ENCODE peak calls at places on chromosomes 2 and 18, in six cellular contexts. One of them, this sample, is unnamed.

GRCh38 chr2:241040081-241040803 is 41.8 kb downstream of the SNED1 start:
- DNase-seq in transverse colon: no peak
- DNase-seq in fibroblast of lung: no peak
- DNase-seq in upper lobe of right lung: no peak
- DNase-seq in Karpas-422: no peak
- DNase-seq in AG10803: no peak
- DNase-seq in this sample: peak

GRCh38 chr18:41936471-41937134 is 18.4 kb upstream of the PIK3C3 start:
- DNase-seq in upper lobe of right lung: no peak
- DNase-seq in fibroblast of lung: no peak
- DNase-seq in Karpas-422: no peak
- DNase-seq in transverse colon: no peak
- DNase-seq in AG10803: no peak
- DNase-seq in this sample: no peak

GRCh38 chr2:141348481-141348880 is 782.3 kb downstream of the LRP1B start:
- DNase-seq in Karpas-422: no peak
- DNase-seq in transverse colon: no peak
- DNase-seq in AG10803: peak
- DNase-seq in upper lobe of right lung: no peak
- DNase-seq in fibroblast of lung: peak
- DNase-seq in this sample: no peak

GRCh38 chr2:174681099-174681982 is 82.9 kb downstream of the CHRNA1 start:
- DNase-seq in upper lobe of right lung: no peak
- DNase-seq in AG10803: peak
- DNase-seq in Karpas-422: no peak
- DNase-seq in fibroblast of lung: peak
- DNase-seq in transverse colon: peak
- DNase-seq in this sample: no peak

GRCh38 chr2:232300894-232301387 is 77.6 kb upstream of the ALPP start:
- DNase-seq in fibroblast of lung: no peak
- DNase-seq in AG10803: no peak
- DNase-seq in upper lobe of right lung: no peak
- DNase-seq in Karpas-422: no peak
- DNase-seq in transverse colon: peak
- DNase-seq in this sample: no peak

GRCh38 chr2:238895901-238896600 is 48.2 kb downstream of the TWIST2 start:
- DNase-seq in transverse colon: peak
- DNase-seq in AG10803: peak
- DNase-seq in upper lobe of right lung: no peak
- DNase-seq in Karpas-422: no peak
- DNase-seq in fibroblast of lung: peak
- DNase-seq in this sample: no peak

GRCh38 chr2:63772061-63772460 is 69.6 kb upstream of the UGP2 start:
- DNase-seq in Karpas-422: no peak
- DNase-seq in AG10803: no peak
- DNase-seq in fibroblast of lung: peak
- DNase-seq in transverse colon: no peak
- DNase-seq in upper lobe of right lung: no peak
- DNase-seq in this sample: no peak

GRCh38 chr2:127535422-127535901 is at the start of gene MYO7B:
- DNase-seq in upper lobe of right lung: no peak
- DNase-seq in transverse colon: peak
- DNase-seq in fibroblast of lung: no peak
- DNase-seq in AG10803: no peak
- DNase-seq in Karpas-422: peak
- DNase-seq in this sample: no peak

GRCh38 chr18:21330122-21330701 is 88.2 kb downstream of the GREB1L start:
- DNase-seq in AG10803: peak
- DNase-seq in transverse colon: no peak
- DNase-seq in fibroblast of lung: peak
- DNase-seq in upper lobe of right lung: no peak
- DNase-seq in Karpas-422: no peak
- DNase-seq in this sample: no peak

GRCh38 chr18:22466608-22467390 is 49.1 kb upstream of the CTAGE1 start:
- DNase-seq in Karpas-422: no peak
- DNase-seq in AG10803: peak
- DNase-seq in upper lobe of right lung: no peak
- DNase-seq in fibroblast of lung: peak
- DNase-seq in transverse colon: no peak
- DNase-seq in this sample: peak

GRCh38 chr2:24262571-24262970 is 87.7 kb downstream of the FAM228A start:
- DNase-seq in transverse colon: no peak
- DNase-seq in upper lobe of right lung: no peak
- DNase-seq in AG10803: peak
- DNase-seq in Karpas-422: no peak
- DNase-seq in fibroblast of lung: peak
- DNase-seq in this sample: no peak

GRCh38 chr2:153595939-153596338 is 117.4 kb upstream of the RPRM start:
- DNase-seq in AG10803: no peak
- DNase-seq in upper lobe of right lung: no peak
- DNase-seq in fibroblast of lung: no peak
- DNase-seq in transverse colon: no peak
- DNase-seq in Karpas-422: no peak
- DNase-seq in this sample: no peak

GRCh38 chr2:73925853-73926492 is 707 bp upstream of the DGUOK start:
- DNase-seq in AG10803: no peak
- DNase-seq in transverse colon: peak
- DNase-seq in upper lobe of right lung: no peak
- DNase-seq in fibroblast of lung: no peak
- DNase-seq in Karpas-422: no peak
- DNase-seq in this sample: no peak

GRCh38 chr18:59719533-59720325 is 22.5 kb upstream of the CCBE1 start:
- DNase-seq in upper lobe of right lung: no peak
- DNase-seq in AG10803: peak
- DNase-seq in fibroblast of lung: peak
- DNase-seq in Karpas-422: no peak
- DNase-seq in transverse colon: no peak
- DNase-seq in this sample: no peak

GRCh38 chr2:102278720-102279390 is 32.5 kb upstream of the IL1RL1 start:
- DNase-seq in upper lobe of right lung: no peak
- DNase-seq in transverse colon: no peak
- DNase-seq in Karpas-422: no peak
- DNase-seq in AG10803: no peak
- DNase-seq in fibroblast of lung: peak
- DNase-seq in this sample: no peak

GRCh38 chr2:15556311-15556930 is 4.7 kb downstream of the NBAS start:
- DNase-seq in Karpas-422: no peak
- DNase-seq in AG10803: no peak
- DNase-seq in transverse colon: no peak
- DNase-seq in upper lobe of right lung: no peak
- DNase-seq in fibroblast of lung: no peak
- DNase-seq in this sample: no peak

GRCh38 chr18:23802817-23803216 is 113.6 kb downstream of the LAMA3 start:
- DNase-seq in Karpas-422: no peak
- DNase-seq in upper lobe of right lung: no peak
- DNase-seq in fibroblast of lung: peak
- DNase-seq in transverse colon: no peak
- DNase-seq in AG10803: no peak
- DNase-seq in this sample: no peak

GRCh38 chr2:41854227-41854626 is 193.6 kb upstream of the PKDCC start:
- DNase-seq in upper lobe of right lung: no peak
- DNase-seq in fibroblast of lung: peak
- DNase-seq in transverse colon: no peak
- DNase-seq in AG10803: no peak
- DNase-seq in Karpas-422: peak
- DNase-seq in this sample: no peak

GRCh38 chr2:60707750-60708371 is 48.2 kb upstream of the PAPOLG start:
- DNase-seq in AG10803: peak
- DNase-seq in upper lobe of right lung: no peak
- DNase-seq in fibroblast of lung: peak
- DNase-seq in Karpas-422: peak
- DNase-seq in transverse colon: no peak
- DNase-seq in this sample: no peak

GRCh38 chr2:118032169-118033013 is 18.5 kb upstream of the CCDC93 start:
- DNase-seq in fibroblast of lung: peak
- DNase-seq in Karpas-422: peak
- DNase-seq in upper lobe of right lung: no peak
- DNase-seq in transverse colon: peak
- DNase-seq in AG10803: peak
- DNase-seq in this sample: no peak

GRCh38 chr2:214830794-214831346 is 21.4 kb upstream of the BARD1 start:
- DNase-seq in transverse colon: no peak
- DNase-seq in AG10803: no peak
- DNase-seq in Karpas-422: peak
- DNase-seq in fibroblast of lung: peak
- DNase-seq in upper lobe of right lung: no peak
- DNase-seq in this sample: no peak

GRCh38 chr2:37586663-37587409 is 84.6 kb downstream of the CDC42EP3 start:
- DNase-seq in upper lobe of right lung: no peak
- DNase-seq in AG10803: no peak
- DNase-seq in fibroblast of lung: no peak
- DNase-seq in transverse colon: no peak
- DNase-seq in Karpas-422: no peak
- DNase-seq in this sample: no peak

GRCh38 chr2:225190987-225191386 is 148.7 kb upstream of the DOCK10 start:
- DNase-seq in Karpas-422: no peak
- DNase-seq in fibroblast of lung: no peak
- DNase-seq in upper lobe of right lung: no peak
- DNase-seq in AG10803: no peak
- DNase-seq in transverse colon: no peak
- DNase-seq in this sample: no peak

GRCh38 chr2:1649871-1650473 is 94.3 kb downstream of the PXDN start:
- DNase-seq in AG10803: no peak
- DNase-seq in upper lobe of right lung: no peak
- DNase-seq in Karpas-422: no peak
- DNase-seq in transverse colon: no peak
- DNase-seq in fibroblast of lung: no peak
- DNase-seq in this sample: no peak

GRCh38 chr2:134290363-134290762 is 36.5 kb downstream of the MGAT5 start:
- DNase-seq in AG10803: no peak
- DNase-seq in Karpas-422: peak
- DNase-seq in transverse colon: no peak
- DNase-seq in fibroblast of lung: no peak
- DNase-seq in upper lobe of right lung: no peak
- DNase-seq in this sample: no peak

GRCh38 chr2:44802409-44803099 is 138.9 kb upstream of the SIX3 start:
- DNase-seq in fibroblast of lung: no peak
- DNase-seq in transverse colon: no peak
- DNase-seq in upper lobe of right lung: no peak
- DNase-seq in AG10803: no peak
- DNase-seq in Karpas-422: no peak
- DNase-seq in this sample: no peak

GRCh38 chr2:26068602-26069298 is 34.9 kb downstream of the RAB10 start:
- DNase-seq in AG10803: peak
- DNase-seq in Karpas-422: peak
- DNase-seq in upper lobe of right lung: no peak
- DNase-seq in transverse colon: peak
- DNase-seq in fibroblast of lung: peak
- DNase-seq in this sample: no peak

GRCh38 chr2:17901246-17901645 is 22.8 kb downstream of the KCNS3 start:
- DNase-seq in transverse colon: no peak
- DNase-seq in fibroblast of lung: no peak
- DNase-seq in Karpas-422: peak
- DNase-seq in AG10803: no peak
- DNase-seq in upper lobe of right lung: no peak
- DNase-seq in this sample: peak

GRCh38 chr2:240245706-240246105 is 105.2 kb upstream of the OTOS start:
- DNase-seq in fibroblast of lung: peak
- DNase-seq in AG10803: no peak
- DNase-seq in transverse colon: no peak
- DNase-seq in upper lobe of right lung: no peak
- DNase-seq in Karpas-422: no peak
- DNase-seq in this sample: peak

GRCh38 chr2:235493402-235493774 is 455 bp upstream of the AGAP1 start:
- DNase-seq in fibroblast of lung: peak
- DNase-seq in transverse colon: no peak
- DNase-seq in upper lobe of right lung: no peak
- DNase-seq in AG10803: no peak
- DNase-seq in Karpas-422: no peak
- DNase-seq in this sample: no peak

GRCh38 chr2:235495373-235496238 is 1.8 kb downstream of the AGAP1 start:
- DNase-seq in AG10803: no peak
- DNase-seq in transverse colon: no peak
- DNase-seq in fibroblast of lung: no peak
- DNase-seq in Karpas-422: no peak
- DNase-seq in upper lobe of right lung: no peak
- DNase-seq in this sample: no peak

GRCh38 chr2:235492850-235493344 is 946 bp upstream of the AGAP1 start:
- DNase-seq in fibroblast of lung: no peak
- DNase-seq in Karpas-422: no peak
- DNase-seq in upper lobe of right lung: no peak
- DNase-seq in AG10803: peak
- DNase-seq in transverse colon: no peak
- DNase-seq in this sample: no peak

GRCh38 chr2:235494716-235495372 is 1.0 kb downstream of the AGAP1 start:
- DNase-seq in AG10803: peak
- DNase-seq in upper lobe of right lung: peak
- DNase-seq in fibroblast of lung: peak
- DNase-seq in Karpas-422: no peak
- DNase-seq in transverse colon: peak
- DNase-seq in this sample: no peak

GRCh38 chr2:235493775-235494715 is at the start of gene AGAP1:
- DNase-seq in fibroblast of lung: peak
- DNase-seq in transverse colon: peak
- DNase-seq in upper lobe of right lung: peak
- DNase-seq in AG10803: peak
- DNase-seq in Karpas-422: no peak
- DNase-seq in this sample: no peak
- H3K4me3 ChIP-seq in fibroblast of lung: peak
- H3K4me3 ChIP-seq in transverse colon: peak
- H3K4me3 ChIP-seq in upper lobe of right lung: peak
- H3K4me3 ChIP-seq in AG10803: peak
- H3K4me3 ChIP-seq in Karpas-422: no peak
- H3K4me3 ChIP-seq in this sample: peak

GRCh38 chr2:176080540-176081355 is 3.0 kb downstream of the EVX2 start:
- DNase-seq in Karpas-422: no peak
- DNase-seq in AG10803: no peak
- DNase-seq in upper lobe of right lung: no peak
- DNase-seq in transverse colon: peak
- DNase-seq in fibroblast of lung: no peak
- DNase-seq in this sample: no peak
- H3K4me3 ChIP-seq in Karpas-422: no peak
- H3K4me3 ChIP-seq in AG10803: no peak
- H3K4me3 ChIP-seq in upper lobe of right lung: no peak
- H3K4me3 ChIP-seq in transverse colon: no peak
- H3K4me3 ChIP-seq in fibroblast of lung: no peak
- H3K4me3 ChIP-seq in this sample: peak

GRCh38 chr2:40457846-40458245 is 6.0 kb upstream of the SLC8A1 start:
- DNase-seq in AG10803: no peak
- DNase-seq in upper lobe of right lung: no peak
- DNase-seq in fibroblast of lung: peak
- DNase-seq in transverse colon: no peak
- DNase-seq in Karpas-422: no peak
- DNase-seq in this sample: no peak
- H3K4me3 ChIP-seq in AG10803: no peak
- H3K4me3 ChIP-seq in upper lobe of right lung: no peak
- H3K4me3 ChIP-seq in fibroblast of lung: peak
- H3K4me3 ChIP-seq in transverse colon: no peak
- H3K4me3 ChIP-seq in Karpas-422: no peak
- H3K4me3 ChIP-seq in this sample: no peak

DNA sequence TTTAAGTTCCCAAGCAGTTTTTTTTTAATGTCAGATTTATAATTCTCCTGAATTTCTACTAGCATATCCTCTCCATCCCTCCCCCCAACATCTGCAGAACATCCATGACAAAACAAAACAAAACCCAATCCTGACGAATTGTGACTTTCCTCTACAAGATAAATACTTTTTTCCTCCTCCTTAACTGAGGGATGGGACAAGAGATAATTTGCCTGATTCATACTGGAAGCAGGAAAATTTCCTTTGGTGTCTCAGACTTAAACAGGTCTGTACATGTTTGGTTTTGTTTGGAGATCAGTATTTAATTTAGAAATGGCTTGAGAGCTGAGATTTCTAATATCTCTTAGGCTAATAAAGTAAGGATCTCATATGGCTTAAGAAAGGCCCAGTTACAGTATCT is 2.2 kb downstream of the CAVIN2 start:
- DNase-seq in AG10803: no peak
- DNase-seq in Karpas-422: no peak
- DNase-seq in transverse colon: no peak
- DNase-seq in upper lobe of right lung: no peak
- DNase-seq in fibroblast of lung: no peak
- DNase-seq in this sample: no peak
- H3K4me3 ChIP-seq in AG10803: peak
- H3K4me3 ChIP-seq in Karpas-422: peak
- H3K4me3 ChIP-seq in transverse colon: peak
- H3K4me3 ChIP-seq in upper lobe of right lung: peak
- H3K4me3 ChIP-seq in fibroblast of lung: peak
- H3K4me3 ChIP-seq in this sample: peak